ENCODE peak calls at places on chromosome 1, in five cellular contexts. P is CD8-positive, alpha-beta T cell; J is activated T-cell treated with anti-CD3 and anti-CD28 coated beads, Interleukin-2, amount 50 U/mL, for 24 hours; O is NCI-H69; U is GM12865. R is an unnamed sample.

GRCh38 chr1:207407655-207408256 is 46.4 kb upstream of the CR2 start:
- DNase-seq in J (no peak), O (no peak), U (peak), P (no peak), R (peak)

GRCh38 chr1:33081554-33082305 is 777 bp downstream of the AZIN2 start:
- DNase-seq in O (peak), P (no peak), U (no peak), J (peak), R (no peak)

GRCh38 chr1:8862528-8862927 is 16.0 kb downstream of the ENO1 start:
- DNase-seq in O (peak), J (no peak), P (peak), U (peak), R (peak)

GRCh38 chr1:6419803-6420593 is at the start of gene HES2:
- DNase-seq in P (no peak), U (no peak), O (peak), J (no peak), R (no peak)

GRCh38 chr1:215140135-215140534 is 57.6 kb downstream of the KCNK2 start:
- DNase-seq in U (no peak), J (no peak), O (no peak), P (no peak), R (no peak)

GRCh38 chr1:109632671-109633346 is 13.2 kb downstream of the AMPD2 start:
- DNase-seq in U (no peak), P (no peak), J (peak), O (peak), R (no peak)

GRCh38 chr1:85372683-85373446 is 92.1 kb downstream of the DDAH1 start:
- DNase-seq in U (no peak), P (no peak), O (no peak), J (no peak), R (no peak)

GRCh38 chr1:37509181-37509580 is 5.4 kb downstream of the MEAF6 start:
- DNase-seq in O (no peak), P (no peak), J (no peak), U (peak), R (peak)

GRCh38 chr1:62050165-62050564 is 144.5 kb upstream of the L1TD1 start:
- DNase-seq in O (no peak), P (no peak), U (no peak), J (no peak), R (no peak)

GRCh38 chr1:89476072-89476471 is 48.6 kb upstream of the LRRC8B start:
- DNase-seq in O (no peak), U (no peak), P (no peak), J (no peak), R (no peak)

GRCh38 chr1:24929091-24929875 is 793 bp downstream of the RUNX3 start:
- DNase-seq in J (peak), U (peak), P (peak), O (peak), R (no peak)

GRCh38 chr1:15803380-15803779 is 4.1 kb downstream of the UQCRHL start:
- DNase-seq in U (peak), J (peak), O (peak), P (peak), R (peak)

GRCh38 chr1:43059640-43060574 is 101.2 kb upstream of the SLC2A1 start:
- DNase-seq in P (no peak), O (no peak), J (no peak), U (no peak), R (no peak)

GRCh38 chr1:15146142-15146541 is 7.4 kb upstream of the TMEM51 start:
- DNase-seq in J (no peak), O (no peak), U (no peak), P (no peak), R (no peak)

GRCh38 chr1:102318104-102318806 is 321.5 kb upstream of the OLFM3 start:
- DNase-seq in O (no peak), P (no peak), U (no peak), J (no peak), R (no peak)

GRCh38 chr1:219114014-219114413 is 59.7 kb upstream of the LYPLAL1 start:
- DNase-seq in P (no peak), J (no peak), U (no peak), O (no peak), R (no peak)

GRCh38 chr1:36238433-36238832 is 14.2 kb downstream of the THRAP3 start:
- DNase-seq in U (no peak), P (no peak), O (no peak), J (no peak), R (no peak)

GRCh38 chr1:201570886-201571624 is 32.1 kb downstream of the NAV1 start:
- DNase-seq in P (no peak), O (peak), U (no peak), J (no peak), R (peak)

GRCh38 chr1:214476229-214476957 is 75.0 kb downstream of the PTPN14 start:
- DNase-seq in U (no peak), O (no peak), J (no peak), P (no peak), R (no peak)

GRCh38 chr1:10738125-10738746 is 58.2 kb downstream of the CASZ1 start:
- DNase-seq in O (no peak), U (no peak), J (no peak), P (no peak), R (no peak)

GRCh38 chr1:64516803-64517568 is 47.1 kb downstream of the CACHD1 start:
- DNase-seq in O (peak), U (no peak), J (no peak), P (no peak), R (no peak)

GRCh38 chr1:202107801-202108731 is 14.7 kb upstream of the GPR37L1 start:
- DNase-seq in U (no peak), J (no peak), O (peak), P (no peak), R (no peak)

GRCh38 chr1:208528577-208529240 is 284.5 kb upstream of the PLXNA2 start:
- DNase-seq in O (no peak), J (no peak), P (no peak), U (no peak), R (no peak)

GRCh38 chr1:50279622-50280320 is 143.5 kb downstream of the DMRTA2 start:
- DNase-seq in P (no peak), U (peak), J (no peak), O (peak), R (peak)

GRCh38 chr1:8182034-8182761 is 135.7 kb upstream of the SLC45A1 start:
- DNase-seq in J (no peak), U (peak), P (no peak), O (no peak), R (no peak)

GRCh38 chr1:222736470-222736869 is 532 bp upstream of the FAM177B start:
- DNase-seq in U (no peak), O (peak), P (no peak), J (no peak), R (no peak)

GRCh38 chr1:172117800-172118199 is 276.5 kb downstream of the DNM3 start:
- DNase-seq in O (no peak), J (no peak), P (peak), U (peak), R (no peak)